ENCODE peak calls at places on chromosome 20, in seven cellular contexts. One of them, this sample, is unnamed.

GRCh38 chr20:48932375-48932941 is 10.9 kb downstream of the ARFGEF2 start:
- DNase-seq in cardiac muscle cell: no peak
- DNase-seq in GM12865: no peak
- DNase-seq in astrocyte of the cerebellum: no peak
- DNase-seq in Right ventricle myocardium inferior: no peak
- DNase-seq in left ventricle myocardium superior: no peak
- DNase-seq in pancreas: no peak
- DNase-seq in this sample: no peak

GRCh38 chr20:60202046-60202445 is 243.8 kb downstream of the CDH26 start:
- DNase-seq in cardiac muscle cell: no peak
- DNase-seq in GM12865: no peak
- DNase-seq in astrocyte of the cerebellum: no peak
- DNase-seq in Right ventricle myocardium inferior: no peak
- DNase-seq in left ventricle myocardium superior: peak
- DNase-seq in pancreas: no peak
- DNase-seq in this sample: no peak

GRCh38 chr20:38878798-38879197 is 47.4 kb upstream of the FAM83D start:
- DNase-seq in cardiac muscle cell: peak
- DNase-seq in GM12865: no peak
- DNase-seq in astrocyte of the cerebellum: peak
- DNase-seq in Right ventricle myocardium inferior: no peak
- DNase-seq in left ventricle myocardium superior: no peak
- DNase-seq in pancreas: no peak
- DNase-seq in this sample: no peak

GRCh38 chr20:15814903-15815302 is 758.3 kb downstream of the KIF16B start:
- DNase-seq in cardiac muscle cell: no peak
- DNase-seq in GM12865: no peak
- DNase-seq in astrocyte of the cerebellum: no peak
- DNase-seq in Right ventricle myocardium inferior: no peak
- DNase-seq in left ventricle myocardium superior: no peak
- DNase-seq in pancreas: no peak
- DNase-seq in this sample: no peak

GRCh38 chr20:17403496-17403895 is 127.7 kb downstream of the BFSP1 start:
- DNase-seq in cardiac muscle cell: no peak
- DNase-seq in GM12865: no peak
- DNase-seq in astrocyte of the cerebellum: no peak
- DNase-seq in Right ventricle myocardium inferior: no peak
- DNase-seq in left ventricle myocardium superior: no peak
- DNase-seq in pancreas: no peak
- DNase-seq in this sample: no peak

GRCh38 chr20:826695-827323 is 6.7 kb upstream of the FAM110A start:
- DNase-seq in cardiac muscle cell: no peak
- DNase-seq in GM12865: no peak
- DNase-seq in astrocyte of the cerebellum: no peak
- DNase-seq in Right ventricle myocardium inferior: no peak
- DNase-seq in left ventricle myocardium superior: no peak
- DNase-seq in pancreas: no peak
- DNase-seq in this sample: no peak

GRCh38 chr20:25195962-25196700 is 619 bp downstream of the ENTPD6 start:
- DNase-seq in cardiac muscle cell: peak
- DNase-seq in GM12865: peak
- DNase-seq in astrocyte of the cerebellum: no peak
- DNase-seq in Right ventricle myocardium inferior: no peak
- DNase-seq in left ventricle myocardium superior: no peak
- DNase-seq in pancreas: peak
- DNase-seq in this sample: no peak

GRCh38 chr20:53154540-53154939 is 182.4 kb downstream of the TSHZ2 start:
- DNase-seq in cardiac muscle cell: no peak
- DNase-seq in GM12865: peak
- DNase-seq in astrocyte of the cerebellum: no peak
- DNase-seq in Right ventricle myocardium inferior: no peak
- DNase-seq in left ventricle myocardium superior: no peak
- DNase-seq in pancreas: no peak
- DNase-seq in this sample: no peak

This sample was measured in NB4.